ENCODE peak calls at places on chromosomes 11 and 22, in five cellular contexts. N, L, Q, I and T are unnamed samples.

GRCh38 chr22:44402196-44403111 is 89.7 kb upstream of the SHISAL1 start:
- DNase-seq in N (no peak), L (no peak), Q (no peak), I (peak; percentile 4), T (no peak)

GRCh38 chr11:128181090-128181485 is 406.3 kb downstream of the ETS1 start:
- DNase-seq in N (no peak), L (no peak), Q (no peak), I (no peak), T (no peak)

GRCh38 chr22:40624770-40625169 is 11.7 kb downstream of the MRTFA start:
- DNase-seq in N (no peak), L (no peak), Q (no peak), I (no peak), T (no peak)

GRCh38 chr11:10026514-10026913 is 267.5 kb downstream of the SBF2 start:
- DNase-seq in N (no peak), L (no peak), Q (peak; percentile 56), I (no peak), T (no peak)

GRCh38 chr11:79438631-79439429 is 2.0 kb downstream of the TENM4 start:
- DNase-seq in N (no peak), L (peak; percentile 13), Q (peak; percentile 50), I (peak; percentile 23), T (no peak)

GRCh38 chr11:4211991-4212390 is 117.4 kb downstream of the RRM1 start:
- DNase-seq in N (no peak), L (no peak), Q (no peak), I (no peak), T (no peak)

GRCh38 chr11:46524201-46524600 is 69.6 kb downstream of the AMBRA1 start:
- DNase-seq in N (no peak), L (no peak), Q (no peak), I (no peak), T (no peak)

GRCh38 chr22:33825761-33826160 is 94.5 kb downstream of the LARGE1 start:
- DNase-seq in N (no peak), L (no peak), Q (no peak), I (no peak), T (no peak)

GRCh38 chr22:46142548-46143490 is 7.5 kb upstream of the PPARA start:
- DNase-seq in N (no peak), L (no peak), Q (no peak), I (no peak), T (no peak)

GRCh38 chr11:1077417-1078119 is 2.9 kb downstream of the MUC2 start:
- DNase-seq in N (no peak), L (no peak), Q (no peak), I (no peak), T (no peak)

GRCh38 chr11:31799036-31799793 is 11.9 kb downstream of the PAX6 start:
- DNase-seq in N (no peak), L (peak; percentile 3), Q (no peak), I (no peak), T (no peak)

GRCh38 chr11:96137357-96137756 is 205.6 kb downstream of the MAML2 start:
- DNase-seq in N (no peak), L (no peak), Q (no peak), I (no peak), T (no peak)

GRCh38 chr11:128757235-128757711 is 63.4 kb downstream of the FLI1 start:
- DNase-seq in N (peak; percentile 48), L (peak; percentile 97), Q (peak; percentile 60), I (no peak), T (peak; percentile 3)

GRCh38 chr11:9003573-9004309 is at the start of gene NRIP3:
- DNase-seq in N (peak; percentile 85), L (no peak), Q (peak; percentile 81), I (peak; percentile 69), T (no peak)

GRCh38 chr11:44566559-44566949 is 1.1 kb downstream of the CD82 start:
- DNase-seq in N (no peak), L (no peak), Q (no peak), I (no peak), T (no peak)

GRCh38 chr22:42752912-42753311 is 32.2 kb upstream of the A4GALT start:
- DNase-seq in N (no peak), L (no peak), Q (peak; percentile 63), I (no peak), T (no peak)

GRCh38 chr11:15688351-15688792 is 573.6 kb downstream of the INSC start:
- DNase-seq in N (no peak), L (no peak), Q (peak; percentile 8), I (peak; percentile 69), T (no peak)

GRCh38 chr11:12280838-12281565 is 96.4 kb upstream of the PARVA start:
- DNase-seq in N (no peak), L (no peak), Q (peak; percentile 57), I (no peak), T (no peak)

GRCh38 chr22:40679964-40680818 is 907 bp downstream of the MCHR1 start:
- DNase-seq in N (no peak), L (no peak), Q (peak; percentile 39), I (no peak), T (no peak)

GRCh38 chr11:102288745-102289083 is 28.6 kb upstream of the BIRC3 start:
- DNase-seq in N (no peak), L (no peak), Q (no peak), I (no peak), T (no peak)

GRCh38 chr11:67396587-67397398 is 4.9 kb downstream of the PPP1CA start:
- DNase-seq in N (no peak), L (no peak), Q (no peak), I (no peak), T (no peak)

GRCh38 chr11:10623797-10624761 is 55.6 kb upstream of the LYVE1 start:
- DNase-seq in N (no peak), L (peak; percentile 44), Q (peak; percentile 22), I (no peak), T (peak; percentile 43)

GRCh38 chr11:75376175-75376574 is 23.1 kb upstream of the RPS3 start:
- DNase-seq in N (no peak), L (no peak), Q (peak; percentile 7), I (no peak), T (no peak)

GRCh38 chr11:873723-874122 is 31.1 kb downstream of the TSPAN4 start:
- DNase-seq in N (no peak), L (no peak), Q (no peak), I (no peak), T (no peak)

GRCh38 chr11:88231894-88232482 is 56.7 kb upstream of the RAB38 start:
- DNase-seq in N (no peak), L (peak; percentile 14), Q (peak; percentile 64), I (no peak), T (no peak)

GRCh38 chr11:2932850-2933251 is 3.6 kb upstream of the PHLDA2 start:
- DNase-seq in N (no peak), L (no peak), Q (peak; percentile 83), I (no peak), T (no peak)

GRCh38 chr22:32992821-32993220 is 65.4 kb downstream of the SYN3 start:
- DNase-seq in N (no peak), L (no peak), Q (no peak), I (no peak), T (no peak)

GRCh38 chr22:50621948-50622722 is 5.8 kb downstream of the ARSA start:
- DNase-seq in N (no peak), L (peak; percentile 15), Q (no peak), I (no peak), T (no peak)

GRCh38 chr22:23835773-23836144 is 3.0 kb downstream of the DERL3 start:
- DNase-seq in N (no peak), L (no peak), Q (no peak), I (peak; percentile 64), T (no peak)

GRCh38 chr11:15816270-15816871 is 540.0 kb downstream of the SOX6 start:
- DNase-seq in N (no peak), L (no peak), Q (peak; percentile 74), I (no peak), T (no peak)

GRCh38 chr22:48627203-48627602 is 1200.5 kb downstream of the BRD1 start:
- DNase-seq in N (no peak), L (no peak), Q (no peak), I (no peak), T (no peak)

GRCh38 chr11:45920531-45921477 is 1.7 kb upstream of the LARGE2 start:
- DNase-seq in N (no peak), L (no peak), Q (no peak), I (no peak), T (no peak)

GRCh38 chr11:12531020-12531419 is 143.2 kb upstream of the TEAD1 start:
- DNase-seq in N (no peak), L (no peak), Q (no peak), I (no peak), T (no peak)

GRCh38 chr22:50010676-50011446 is 1.7 kb downstream of the IL17REL start:
- DNase-seq in N (peak; percentile 63), L (no peak), Q (no peak), I (no peak), T (no peak)

GRCh38 chr11:17600316-17601205 is 53.5 kb downstream of the OTOG start:
- DNase-seq in N (no peak), L (no peak), Q (no peak), I (no peak), T (no peak)

GRCh38 chr22:39522567-39523300 is 2.4 kb downstream of the ATF4 start:
- DNase-seq in N (no peak), L (no peak), Q (peak; percentile 92), I (no peak), T (no peak)

GRCh38 chr11:111422494-111423249 is 43.6 kb upstream of the POU2AF1 start:
- DNase-seq in N (peak; percentile 6), L (peak; percentile 73), Q (peak; percentile 62), I (peak; percentile 32), T (peak; percentile 37)

GRCh38 chr11:68436985-68437926 is 23.3 kb upstream of the PPP6R3 start:
- DNase-seq in N (no peak), L (no peak), Q (peak; percentile 90), I (peak; percentile 61), T (no peak)